ENCODE peak calls at places on chromosomes 6 and 20, in ten cellular contexts. D is CD8-positive, alpha-beta T cell; I is adrenal gland; Z is substantia nigra; L is suprapubic skin; H is A549; U is dorsolateral prefrontal cortex; G is thyroid gland; E is ovary; C is tibial artery. F is an unnamed sample.

GRCh38 chr6:149112976-149113375 is 204.5 kb upstream of the TAB2 start:
- DNase-seq in D (no peak), I (no peak), Z (no peak), L (no peak), H (no peak), U (no peak), G (no peak), E (no peak), C (no peak), F (no peak)

GRCh38 chr6:33602180-33602579 is 18.9 kb upstream of the ITPR3 start:
- DNase-seq in D (no peak), I (no peak), Z (no peak), L (no peak), H (no peak), U (no peak), G (peak; percentile 70), E (no peak), C (no peak), F (no peak)

GRCh38 chr6:10262505-10262904 is 152.4 kb downstream of the TFAP2A start:
- DNase-seq in D (no peak), I (no peak), Z (no peak), L (no peak), H (no peak), U (no peak), G (no peak), E (no peak), C (no peak), F (no peak)

GRCh38 chr6:19312291-19312978 is 524.7 kb upstream of the ID4 start:
- DNase-seq in D (no peak), I (no peak), Z (no peak), L (no peak), H (no peak), U (no peak), G (no peak), E (no peak), C (no peak), F (no peak)

GRCh38 chr6:19024737-19025136 is 637.6 kb downstream of the RNF144B start:
- DNase-seq in D (no peak), I (no peak), Z (no peak), L (no peak), H (peak; percentile 0), U (no peak), G (peak; percentile 53), E (no peak), C (no peak), F (no peak)

GRCh38 chr6:40912158-40912946 is 126.7 kb downstream of the UNC5CL start:
- DNase-seq in D (no peak), I (peak; percentile 41), Z (no peak), L (no peak), H (peak; percentile 26), U (peak; percentile 60), G (peak; percentile 41), E (peak; percentile 26), C (no peak), F (peak; percentile 57)

GRCh38 chr20:50267041-50267865 is 76.6 kb downstream of the CEBPB start:
- DNase-seq in D (no peak), I (peak; percentile 75), Z (no peak), L (peak; percentile 91), H (peak; percentile 78), U (no peak), G (peak; percentile 89), E (no peak), C (peak; percentile 81), F (peak; percentile 45)

GRCh38 chr6:45371924-45372582 is 5.7 kb downstream of the SUPT3H start:
- DNase-seq in D (no peak), I (no peak), Z (no peak), L (no peak), H (no peak), U (no peak), G (no peak), E (no peak), C (no peak), F (no peak)

GRCh38 chr6:37569999-37570776 is 70.5 kb upstream of the CCDC167 start:
- DNase-seq in D (no peak), I (no peak), Z (no peak), L (no peak), H (no peak), U (no peak), G (no peak), E (no peak), C (no peak), F (no peak)

GRCh38 chr6:96015791-96016776 is at the start of gene FUT9:
- DNase-seq in D (no peak), I (no peak), Z (peak; percentile 87), L (peak; percentile 74), H (no peak), U (peak; percentile 84), G (no peak), E (no peak), C (no peak), F (no peak)

GRCh38 chr6:168088161-168089106 is 9.4 kb upstream of the FRMD1 start:
- DNase-seq in D (no peak), I (no peak), Z (no peak), L (no peak), H (no peak), U (no peak), G (no peak), E (peak; percentile 56), C (no peak), F (peak; percentile 48)

GRCh38 chr20:51153867-51154707 is 131.2 kb upstream of the KCNG1 start:
- DNase-seq in D (no peak), I (no peak), Z (no peak), L (no peak), H (no peak), U (no peak), G (no peak), E (no peak), C (no peak), F (no peak)

GRCh38 chr6:39085129-39085528 is 29.9 kb downstream of the SAYSD1 start:
- DNase-seq in D (no peak), I (no peak), Z (no peak), L (no peak), H (no peak), U (no peak), G (no peak), E (no peak), C (no peak), F (no peak)

GRCh38 chr6:132202569-132202968 is 198.7 kb downstream of the MOXD1 start:
- DNase-seq in D (no peak), I (no peak), Z (no peak), L (no peak), H (no peak), U (no peak), G (no peak), E (no peak), C (no peak), F (no peak)

GRCh38 chr20:48502016-48502415 is 325.8 kb downstream of the PREX1 start:
- DNase-seq in D (no peak), I (no peak), Z (no peak), L (no peak), H (no peak), U (no peak), G (no peak), E (no peak), C (no peak), F (no peak)

GRCh38 chr20:56440346-56441007 is 27.9 kb upstream of the RTF2 start:
- DNase-seq in D (peak; percentile 22), I (no peak), Z (no peak), L (no peak), H (no peak), U (no peak), G (peak; percentile 38), E (no peak), C (no peak), F (no peak)

GRCh38 chr6:163137036-163137435 is 277.5 kb upstream of the QKI start:
- DNase-seq in D (no peak), I (no peak), Z (no peak), L (no peak), H (no peak), U (no peak), G (no peak), E (no peak), C (no peak), F (no peak)

GRCh38 chr6:78615430-78615904 is 251.9 kb upstream of the IRAK1BP1 start:
- DNase-seq in D (no peak), I (no peak), Z (no peak), L (no peak), H (no peak), U (no peak), G (no peak), E (no peak), C (no peak), F (no peak)

GRCh38 chr6:32183483-32184083 is 470 bp downstream of the AGER start:
- DNase-seq in D (no peak), I (no peak), Z (no peak), L (no peak), H (no peak), U (no peak), G (no peak), E (no peak), C (no peak), F (peak; percentile 60)
- H3K27ac ChIP-seq in D (no peak overlapping the region), I (no peak overlapping the region), Z (no peak overlapping the region), L (no peak overlapping the region), H (no peak overlapping the region), U (no peak overlapping the region), G (peak overlapping the region; percentile 88), E (no peak overlapping the region), C (peak overlapping the region; percentile 92), F (peak overlapping the region; percentile 75)

DNA sequence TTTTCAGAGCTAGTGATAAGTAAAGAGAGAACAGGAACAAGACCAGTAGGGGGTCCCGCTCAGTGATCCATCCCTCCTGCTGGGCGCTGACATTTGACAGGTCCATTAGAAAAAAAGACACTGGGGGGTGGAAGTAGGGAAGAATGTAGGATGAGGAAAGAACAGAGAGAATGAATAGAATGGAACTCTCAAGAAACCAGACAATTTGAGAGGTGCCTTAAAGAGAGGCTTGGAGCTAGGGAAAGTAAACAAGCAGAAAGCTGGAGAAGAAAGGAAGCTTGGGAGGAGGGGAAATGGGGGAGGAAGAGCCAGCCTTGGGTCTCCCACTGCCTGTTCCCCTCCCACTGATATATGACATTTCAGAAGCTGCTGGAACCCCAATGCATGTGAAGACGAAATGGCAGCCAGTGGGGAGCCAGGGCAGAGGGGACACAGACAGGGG is 8.4 kb downstream of the GABBR1 start:
- DNase-seq in D (no peak), I (no peak), Z (no peak), L (no peak), H (no peak), U (no peak), G (no peak), E (no peak), C (no peak), F (no peak)
- H3K27ac ChIP-seq in D (no peak overlapping the region), I (no peak overlapping the region), Z (no peak overlapping the region), L (no peak overlapping the region), H (no peak overlapping the region), U (peak overlapping the region; percentile 38), G (no peak overlapping the region), E (no peak overlapping the region), C (no peak overlapping the region), F (no peak overlapping the region)

DNA sequence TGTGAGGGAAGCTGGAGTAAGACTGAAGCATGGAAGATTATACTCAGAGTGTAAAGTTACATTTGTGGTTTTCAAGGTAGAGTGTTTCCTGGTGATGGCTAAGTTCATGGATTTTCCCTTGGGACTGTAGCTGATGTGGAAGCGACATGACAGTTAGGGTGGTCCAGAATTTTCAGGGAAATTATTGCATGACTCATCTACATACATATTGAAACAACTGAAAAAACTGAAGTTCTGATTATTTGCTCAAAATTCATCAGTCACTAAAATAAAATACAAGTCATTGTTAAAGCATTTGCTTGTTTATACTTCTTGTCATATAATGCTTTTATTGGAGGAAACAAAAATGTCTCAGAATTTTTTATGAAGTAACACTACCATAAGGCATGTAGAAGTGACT is 700.0 kb downstream of the RFPL4B start:
- DNase-seq in D (no peak), I (no peak), Z (no peak), L (no peak), H (no peak), U (no peak), G (no peak), E (no peak), C (no peak), F (no peak)
- H3K27ac ChIP-seq in D (no peak overlapping the region), I (no peak overlapping the region), Z (no peak overlapping the region), L (no peak overlapping the region), H (no peak overlapping the region), U (no peak overlapping the region), G (no peak overlapping the region), E (no peak overlapping the region), C (no peak overlapping the region), F (no peak overlapping the region)

GRCh38 chr20:52226370-52226769 is 34.8 kb upstream of the ZFP64 start:
- DNase-seq in D (no peak), I (no peak), Z (no peak), L (no peak), H (no peak), U (no peak), G (no peak), E (no peak), C (no peak), F (no peak)
- H3K27ac ChIP-seq in D (no peak overlapping the region), I (no peak overlapping the region), Z (no peak overlapping the region), L (no peak overlapping the region), H (no peak overlapping the region), U (no peak overlapping the region), G (no peak overlapping the region), E (no peak overlapping the region), C (no peak overlapping the region), F (no peak overlapping the region)